ENCODE peak calls at places on chromosomes 11 and 22, in four cellular contexts. One of them, this sample, is unnamed.

GRCh38 chr11:119432484-119433368 is 9.8 kb upstream of the THY1 start:
- DNase-seq in activated T-cell treated with anti-CD3 and anti-CD28 coated beads, Interleukin-2, amount 50 U/mL, for 4 hours: no peak
- DNase-seq in activated naive CD4-positive, alpha-beta T cell treated with anti-CD3 and anti-CD28 coated beads, Interleukin-2, amount 50 U/mL, for 16 hours: no peak
- DNase-seq in AG04449: no peak
- DNase-seq in this sample: no peak

GRCh38 chr11:115501895-115502589 is 2.2 kb downstream of the CADM1 start:
- DNase-seq in AG04449: no peak
- DNase-seq in activated T-cell treated with anti-CD3 and anti-CD28 coated beads, Interleukin-2, amount 50 U/mL, for 4 hours: no peak
- DNase-seq in activated naive CD4-positive, alpha-beta T cell treated with anti-CD3 and anti-CD28 coated beads, Interleukin-2, amount 50 U/mL, for 16 hours: no peak
- DNase-seq in this sample: no peak

GRCh38 chr11:121869478-121869877 is 246.5 kb downstream of the BLID start:
- DNase-seq in activated T-cell treated with anti-CD3 and anti-CD28 coated beads, Interleukin-2, amount 50 U/mL, for 4 hours: no peak
- DNase-seq in AG04449: no peak
- DNase-seq in activated naive CD4-positive, alpha-beta T cell treated with anti-CD3 and anti-CD28 coated beads, Interleukin-2, amount 50 U/mL, for 16 hours: no peak
- DNase-seq in this sample: no peak

GRCh38 chr22:24087071-24087795 is 76.1 kb downstream of the CABIN1 start:
- DNase-seq in AG04449: no peak
- DNase-seq in activated T-cell treated with anti-CD3 and anti-CD28 coated beads, Interleukin-2, amount 50 U/mL, for 4 hours: no peak
- DNase-seq in activated naive CD4-positive, alpha-beta T cell treated with anti-CD3 and anti-CD28 coated beads, Interleukin-2, amount 50 U/mL, for 16 hours: no peak
- DNase-seq in this sample: no peak

GRCh38 chr11:100177651-100178050 is 509.4 kb upstream of the ARHGAP42 start:
- DNase-seq in activated naive CD4-positive, alpha-beta T cell treated with anti-CD3 and anti-CD28 coated beads, Interleukin-2, amount 50 U/mL, for 16 hours: no peak
- DNase-seq in AG04449: no peak
- DNase-seq in activated T-cell treated with anti-CD3 and anti-CD28 coated beads, Interleukin-2, amount 50 U/mL, for 4 hours: no peak
- DNase-seq in this sample: no peak

GRCh38 chr22:43995798-43996169 is 28.3 kb upstream of the PARVB start:
- DNase-seq in activated naive CD4-positive, alpha-beta T cell treated with anti-CD3 and anti-CD28 coated beads, Interleukin-2, amount 50 U/mL, for 16 hours: no peak
- DNase-seq in activated T-cell treated with anti-CD3 and anti-CD28 coated beads, Interleukin-2, amount 50 U/mL, for 4 hours: no peak
- DNase-seq in AG04449: no peak
- DNase-seq in this sample: no peak

GRCh38 chr22:38704568-38705234 is 1.0 kb upstream of the GTPBP1 start:
- DNase-seq in activated naive CD4-positive, alpha-beta T cell treated with anti-CD3 and anti-CD28 coated beads, Interleukin-2, amount 50 U/mL, for 16 hours: no peak
- DNase-seq in activated T-cell treated with anti-CD3 and anti-CD28 coated beads, Interleukin-2, amount 50 U/mL, for 4 hours: no peak
- DNase-seq in AG04449: no peak
- DNase-seq in this sample: no peak

GRCh38 chr11:103789957-103790356 is 246.5 kb upstream of the DDI1 start:
- DNase-seq in activated naive CD4-positive, alpha-beta T cell treated with anti-CD3 and anti-CD28 coated beads, Interleukin-2, amount 50 U/mL, for 16 hours: no peak
- DNase-seq in AG04449: no peak
- DNase-seq in activated T-cell treated with anti-CD3 and anti-CD28 coated beads, Interleukin-2, amount 50 U/mL, for 4 hours: no peak
- DNase-seq in this sample: no peak